ENCODE peak calls at places on chromosomes 1 and 21, in four cellular contexts. U is H1, A is GM12878, W is HepG2. P is an unnamed sample.

GRCh38 chr1:183580281-183580682 is 10.0 kb downstream of the NCF2 start:
- DNase-seq in U (no peak), A (no peak), W (no peak), P (peak)

GRCh38 chr1:67732750-67733151 is 47.8 kb downstream of the GADD45A start:
- DNase-seq in U (peak), A (peak), W (no peak), P (peak)

GRCh38 chr1:177274687-177275211 is 104.0 kb downstream of the BRINP2 start:
- DNase-seq in U (no peak), A (no peak), W (no peak), P (no peak)

GRCh38 chr1:168861421-168862023 is 132.5 kb upstream of the DPT start:
- DNase-seq in U (no peak), A (no peak), W (peak), P (no peak)

GRCh38 chr21:33019885-33020557 is 5.7 kb upstream of the OLIG2 start:
- DNase-seq in U (peak), A (no peak), W (no peak), P (no peak)

GRCh38 chr1:246629030-246629429 is 62.8 kb downstream of the CNST start:
- DNase-seq in U (no peak), A (peak), W (no peak), P (no peak)

GRCh38 chr1:169604781-169605560 is 18.7 kb upstream of the F5 start:
- DNase-seq in U (no peak), A (peak), W (no peak), P (no peak)

GRCh38 chr1:188822248-188822647 is 1655.4 kb downstream of the BRINP3 start:
- DNase-seq in U (no peak), A (no peak), W (no peak), P (no peak)

GRCh38 chr1:188220051-188220450 is 1391.3 kb downstream of the PLA2G4A start:
- DNase-seq in U (no peak), A (no peak), W (no peak), P (no peak)

GRCh38 chr1:109047339-109047738 is 5.4 kb upstream of the WDR47 start:
- DNase-seq in U (no peak), A (no peak), W (no peak), P (no peak)

GRCh38 chr1:8374812-8375211 is 56.9 kb downstream of the SLC45A1 start:
- DNase-seq in U (no peak), A (no peak), W (peak), P (peak)

GRCh38 chr1:192544983-192545393 is 30.6 kb upstream of the RGS1 start:
- DNase-seq in U (no peak), A (peak), W (no peak), P (no peak)

GRCh38 chr1:247370786-247371732 is 39.4 kb upstream of the ZNF496 start:
- DNase-seq in U (no peak), A (no peak), W (no peak), P (no peak)

GRCh38 chr1:61699893-61700851 is 24.8 kb downstream of the TM2D1 start:
- DNase-seq in U (no peak), A (no peak), W (peak), P (no peak)

GRCh38 chr1:29298175-29298720 is 61.9 kb downstream of the PTPRU start:
- DNase-seq in U (no peak), A (no peak), W (no peak), P (no peak)

GRCh38 chr21:39444406-39445145 is 1.0 kb downstream of the LCA5L start:
- DNase-seq in U (no peak), A (no peak), W (no peak), P (no peak)

GRCh38 chr21:31218830-31219608 is 125.0 kb downstream of the TIAM1 start:
- DNase-seq in U (no peak), A (no peak), W (no peak), P (no peak)

GRCh38 chr21:41762236-41762635 is 4.6 kb downstream of the RIPK4 start:
- DNase-seq in U (peak), A (no peak), W (no peak), P (no peak)

GRCh38 chr1:94142022-94142421 is 21.1 kb upstream of the ABCA4 start:
- DNase-seq in U (no peak), A (no peak), W (no peak), P (no peak)

DNA sequence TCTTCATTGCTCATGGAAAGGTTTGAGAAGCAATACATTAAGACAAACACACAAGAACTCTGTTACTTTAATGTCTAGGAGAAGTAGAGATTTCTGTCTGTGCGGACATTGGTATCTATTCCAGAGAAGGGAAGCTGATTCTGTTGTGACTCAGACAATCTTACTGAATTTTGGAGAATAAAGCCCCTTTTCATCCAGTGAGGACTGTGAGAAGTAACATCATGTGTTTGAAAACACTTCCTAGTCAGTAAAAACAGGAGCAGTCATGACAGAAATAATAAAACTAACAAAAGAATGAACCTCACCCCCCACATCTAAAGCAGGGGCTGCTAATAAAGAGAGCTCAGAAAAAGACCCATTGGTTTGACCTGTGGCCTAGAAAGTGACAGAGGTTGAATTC is 46.6 kb downstream of the NEK7 start:
- DNase-seq in U (no peak), A (no peak), W (no peak), P (no peak)
- H3K4me3 ChIP-seq in U (no peak), A (no peak), W (no peak), P (no peak)

GRCh38 chr1:210237514-210237913 is 4.9 kb downstream of the SERTAD4 start:
- DNase-seq in U (no peak), A (no peak), W (no peak), P (no peak)

GRCh38 chr1:210236386-210236839 is 3.8 kb downstream of the SERTAD4 start:
- DNase-seq in U (no peak), A (no peak), W (no peak), P (peak)

GRCh38 chr1:210237981-210238380 is 5.4 kb downstream of the SERTAD4 start:
- DNase-seq in U (no peak), A (no peak), W (no peak), P (no peak)

GRCh38 chr1:210235363-210236053 is 2.9 kb downstream of the SERTAD4 start:
- DNase-seq in U (no peak), A (no peak), W (no peak), P (no peak)

DNA sequence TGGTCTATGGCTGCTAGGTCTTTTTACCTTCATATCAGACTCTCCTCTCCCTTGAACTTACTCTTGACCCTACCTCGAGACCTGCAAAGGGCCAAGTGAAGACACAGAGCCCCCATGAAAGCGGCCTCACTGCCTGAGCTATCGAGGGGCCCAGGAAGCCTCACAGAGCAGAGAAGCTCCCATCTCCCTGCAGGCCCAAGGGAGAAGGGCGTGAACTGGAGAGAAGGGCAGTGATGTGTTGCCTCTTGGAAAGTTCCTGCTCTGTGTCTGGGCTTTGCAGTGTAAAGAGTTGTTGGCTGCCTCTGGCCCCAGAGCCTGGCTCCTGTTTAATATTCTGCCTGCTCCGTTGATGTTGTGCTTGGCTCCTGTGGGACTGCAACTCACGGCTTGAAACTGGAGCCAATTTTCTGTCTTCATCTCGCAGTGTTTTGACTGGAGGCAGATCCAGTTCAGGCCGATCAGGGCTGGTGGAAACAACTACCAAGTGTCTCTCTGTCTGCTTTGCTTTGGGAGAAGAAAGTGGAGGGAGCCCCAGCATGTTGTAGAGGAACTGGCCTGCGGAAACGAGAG is 4.3 kb downstream of the SERTAD4 start:
- DNase-seq in U (no peak), A (no peak), W (no peak), P (no peak)
- TF ChIP-seq EP300 in U (no peak), A (no peak), W (no peak), P (no peak)

GRCh38 chr1:202274611-202275010 is 67.1 kb downstream of the UBE2T start:
- DNase-seq in U (no peak), A (no peak), W (peak), P (peak)
- TF ChIP-seq BRCA1 in U (no peak), A (no peak), W (no peak), P (no peak)

DNA sequence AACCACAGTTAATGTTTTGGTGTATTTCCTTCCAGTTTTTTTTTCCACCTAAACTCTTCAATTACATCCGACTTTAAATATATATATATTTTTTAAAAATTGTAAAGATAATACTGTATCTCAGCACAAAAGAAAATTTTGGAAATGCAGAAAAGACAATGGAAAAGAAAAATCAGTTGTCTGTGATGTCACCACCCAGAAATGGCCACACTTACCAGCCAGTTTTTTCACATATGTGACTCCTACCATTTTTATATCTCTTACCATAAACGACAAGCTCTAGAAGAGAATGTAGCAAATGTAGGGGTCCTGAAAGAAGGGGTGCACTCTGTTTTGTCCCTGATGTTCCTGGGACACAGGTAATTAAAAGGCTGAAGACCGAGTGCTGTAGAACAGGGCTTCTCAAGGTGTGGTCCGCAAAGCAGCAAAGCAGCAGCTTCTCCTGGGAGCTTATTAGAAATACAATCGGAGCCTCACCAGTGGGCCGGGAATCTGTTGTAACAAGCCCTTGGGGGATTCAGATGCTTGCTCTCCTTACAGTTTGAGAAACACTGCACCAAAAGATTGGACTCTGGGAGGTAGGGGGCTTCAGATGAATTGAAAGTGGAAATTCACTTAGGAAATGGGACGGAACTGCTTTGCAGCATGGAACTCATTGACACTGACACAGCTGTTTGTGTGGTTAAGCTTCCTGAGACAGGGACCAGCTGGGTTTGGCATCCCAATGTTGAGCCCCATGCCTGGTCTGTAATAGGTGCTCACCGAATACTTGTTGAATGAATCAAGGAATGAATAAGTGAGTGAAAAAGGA is 44.1 kb downstream of the ALPL start:
- DNase-seq in U (no peak), A (no peak), W (no peak), P (no peak)
- H3K4me3 ChIP-seq in U (peak), A (no peak), W (no peak), P (no peak)

DNA sequence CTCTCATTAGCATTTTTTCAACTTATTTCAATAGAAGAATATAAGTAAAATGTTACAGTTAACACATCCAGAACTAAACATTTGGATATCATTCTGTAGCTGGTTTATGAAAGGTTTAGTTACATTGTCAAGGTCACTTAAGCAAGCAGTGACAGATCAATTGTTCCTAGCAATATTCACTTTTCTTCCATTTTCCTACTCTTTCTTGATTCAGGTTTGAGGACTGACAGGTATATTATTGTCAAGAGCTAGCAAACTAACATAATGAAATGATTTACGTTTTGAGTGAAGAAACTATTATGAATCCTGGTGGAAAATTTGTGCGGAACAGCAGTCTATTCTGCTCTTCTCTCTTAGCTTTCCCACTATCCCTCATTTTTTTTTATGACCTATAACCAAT is 220.4 kb upstream of the ADGRL4 start:
- DNase-seq in U (no peak), A (no peak), W (no peak), P (no peak)
- TF ChIP-seq EP300 in U (no peak), A (no peak), W (no peak), P (no peak)